ENCODE peak calls at places on chromosomes 6 and 20, in four cellular contexts. P is H9, Z is H1, U is IMR-90. L is an unnamed sample.

GRCh38 chr6:136893187-136893586 is 28.9 kb upstream of the SLC35D3 start:
- DNase-seq in P (no peak), Z (no peak), U (no peak), L (no peak)

GRCh38 chr6:55704421-55704820 is 125.4 kb upstream of the HMGCLL1 start:
- DNase-seq in P (no peak), Z (no peak), U (peak), L (peak)

GRCh38 chr6:303948-304558 is 11.8 kb downstream of the DUSP22 start:
- DNase-seq in P (peak), Z (no peak), U (no peak), L (peak)

GRCh38 chr20:1567392-1568165 is 10.1 kb upstream of the SIRPD start:
- DNase-seq in P (no peak), Z (peak), U (peak), L (peak)

GRCh38 chr6:90157441-90157840 is 139.2 kb downstream of the BACH2 start:
- DNase-seq in P (no peak), Z (no peak), U (no peak), L (no peak)

GRCh38 chr6:33319939-33320314 is 2.4 kb upstream of the ZBTB22 start:
- DNase-seq in P (no peak), Z (no peak), U (no peak), L (no peak)

GRCh38 chr6:6699741-6700367 is 111.3 kb downstream of the LY86 start:
- DNase-seq in P (peak), Z (no peak), U (peak), L (peak)

GRCh38 chr20:56995635-56996075 is 270.8 kb downstream of the BMP7 start:
- DNase-seq in P (peak), Z (peak), U (no peak), L (peak)

GRCh38 chr6:114364295-114364694 is 21.5 kb upstream of the HS3ST5 start:
- DNase-seq in P (peak), Z (no peak), U (peak), L (peak)

GRCh38 chr20:7799872-7800271 is 140.4 kb downstream of the HAO1 start:
- DNase-seq in P (no peak), Z (no peak), U (no peak), L (no peak)

GRCh38 chr6:157143885-157144795 is 179.2 kb downstream of the TMEM242 start:
- DNase-seq in P (no peak), Z (no peak), U (peak), L (peak)

GRCh38 chr20:49529470-49529869 is 38.5 kb downstream of the PTGIS start:
- DNase-seq in P (no peak), Z (no peak), U (no peak), L (no peak)

GRCh38 chr6:15335385-15335784 is 89.5 kb downstream of the JARID2 start:
- DNase-seq in P (no peak), Z (no peak), U (no peak), L (no peak)

GRCh38 chr6:76490456-76490855 is 418.0 kb upstream of the IMPG1 start:
- DNase-seq in P (no peak), Z (no peak), U (no peak), L (no peak)

GRCh38 chr6:32954212-32954745 is 1.4 kb upstream of the HLA-DMA start:
- DNase-seq in P (no peak), Z (no peak), U (no peak), L (no peak)

GRCh38 chr20:21518292-21518991 is 4.6 kb upstream of the NKX2-2 start:
- DNase-seq in P (peak), Z (no peak), U (no peak), L (no peak)

GRCh38 chr6:169328112-169328801 is 74.6 kb upstream of the THBS2 start:
- DNase-seq in P (no peak), Z (no peak), U (peak), L (no peak)

GRCh38 chr20:45363611-45364492 is 896 bp downstream of the SYS1 start:
- DNase-seq in P (peak), Z (no peak), U (no peak), L (no peak)

GRCh38 chr20:35592339-35592960 is 23.2 kb upstream of the SPAG4 start:
- DNase-seq in P (peak), Z (no peak), U (no peak), L (no peak)

GRCh38 chr6:168011291-168011690 is 13.8 kb downstream of the KIF25 start:
- DNase-seq in P (no peak), Z (no peak), U (no peak), L (no peak)

GRCh38 chr6:133609404-133610270 is 279.3 kb upstream of the TCF21 start:
- DNase-seq in P (no peak), Z (no peak), U (peak), L (no peak)

GRCh38 chr20:37777556-37777955 is 83.7 kb downstream of the CTNNBL1 start:
- DNase-seq in P (no peak), Z (no peak), U (peak), L (no peak)

GRCh38 chr6:129670634-129671033 is 39.3 kb downstream of the ARHGAP18 start:
- DNase-seq in P (no peak), Z (no peak), U (no peak), L (no peak)

GRCh38 chr20:2578430-2579192 is 42.2 kb downstream of the TMC2 start:
- DNase-seq in P (no peak), Z (no peak), U (no peak), L (peak)

GRCh38 chr6:26249709-26249958 is 115.4 kb upstream of the BTN3A2 start:
- DNase-seq in P (no peak), Z (no peak), U (no peak), L (no peak)

GRCh38 chr6:79201127-79201526 is 33.4 kb downstream of the HMGN3 start:
- DNase-seq in P (no peak), Z (no peak), U (no peak), L (no peak)

GRCh38 chr6:106648651-106649308 is 19.4 kb downstream of the QRSL1 start:
- DNase-seq in P (no peak), Z (no peak), U (no peak), L (no peak)
- H3K4ac ChIP-seq in P (no peak), Z (no peak), U (no peak), L (no peak)

GRCh38 chr20:24662286-24662685 is 192.9 kb downstream of the SYNDIG1 start:
- DNase-seq in P (no peak), Z (no peak), U (no peak), L (no peak)

GRCh38 chr20:24661255-24661654 is 191.8 kb downstream of the SYNDIG1 start:
- DNase-seq in P (no peak), Z (no peak), U (no peak), L (no peak)

GRCh38 chr20:24663496-24663895 is 194.1 kb downstream of the SYNDIG1 start:
- DNase-seq in P (no peak), Z (no peak), U (no peak), L (no peak)

GRCh38 chr20:24664266-24664986 is 195.0 kb downstream of the SYNDIG1 start:
- DNase-seq in P (no peak), Z (no peak), U (no peak), L (no peak)

GRCh38 chr20:24662756-24663399 is 193.4 kb downstream of the SYNDIG1 start:
- DNase-seq in P (no peak), Z (no peak), U (peak), L (no peak)
- H3K56ac ChIP-seq in P (no peak), Z (no peak), U (no peak), L (no peak)

DNA sequence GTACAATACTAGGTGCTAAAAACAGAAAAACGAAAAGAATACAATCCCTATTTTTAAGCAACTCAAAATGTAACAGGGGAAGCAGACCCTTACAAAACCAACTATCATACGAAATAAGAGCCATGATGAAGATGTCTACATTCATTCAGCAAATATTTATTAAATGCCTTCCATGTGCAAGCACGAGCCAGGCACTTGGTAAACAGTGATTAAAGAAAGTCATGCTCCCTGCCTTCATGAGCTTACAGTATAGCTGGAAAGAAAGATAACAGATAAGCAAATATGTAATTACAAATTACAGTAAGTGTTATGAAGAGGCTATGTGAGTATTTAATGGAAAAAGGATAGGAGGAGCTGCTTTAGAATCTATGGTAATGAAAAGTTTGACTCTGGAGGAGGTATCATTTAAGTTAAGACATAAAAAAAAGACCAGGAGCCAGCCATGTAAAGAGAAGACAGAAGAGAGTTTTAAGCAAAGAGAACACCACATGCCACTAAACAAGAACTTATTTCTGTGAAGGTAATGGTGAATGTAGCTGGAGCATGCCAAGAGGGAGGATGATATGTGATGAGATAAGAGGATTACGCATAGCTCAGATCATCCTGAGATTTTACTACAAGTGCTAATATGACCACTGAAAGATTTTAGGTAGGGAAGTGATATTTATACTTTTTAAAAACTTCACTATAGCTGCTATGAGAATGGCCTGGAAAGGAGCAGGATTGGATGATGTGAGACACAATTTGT is 19.3 kb upstream of the COX7A2 start:
- DNase-seq in P (no peak), Z (no peak), U (no peak), L (no peak)
- H3K4ac ChIP-seq in P (no peak), Z (no peak), U (no peak), L (no peak)

DNA sequence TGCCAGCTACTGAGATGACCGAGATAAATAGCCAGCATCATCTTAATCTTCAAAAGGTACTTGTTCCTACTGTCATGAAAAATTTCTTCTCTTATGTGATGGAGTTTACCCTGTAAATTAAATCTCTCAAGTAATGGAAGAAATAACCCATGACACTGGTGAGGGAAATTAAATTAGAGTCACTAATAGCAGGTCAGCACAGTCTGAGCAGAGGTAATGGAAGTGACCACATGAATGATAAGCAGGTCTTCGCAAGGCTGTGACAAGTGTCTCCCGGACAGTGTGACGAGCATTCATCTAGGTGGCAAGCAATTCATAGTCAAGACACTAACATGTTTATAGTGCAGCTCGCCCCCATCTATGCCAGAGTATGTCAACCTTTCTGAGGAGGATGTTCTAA is 249.2 kb downstream of the FRK start:
- DNase-seq in P (no peak), Z (no peak), U (no peak), L (no peak)
- H3K56ac ChIP-seq in P (no peak), Z (no peak), U (no peak), L (no peak)

GRCh38 chr6:36677059-36677749 is 1.3 kb upstream of the CDKN1A start:
- DNase-seq in P (no peak), Z (no peak), U (no peak), L (no peak)
- H3K4ac ChIP-seq in P (no peak), Z (peak), U (peak), L (peak)

DNA sequence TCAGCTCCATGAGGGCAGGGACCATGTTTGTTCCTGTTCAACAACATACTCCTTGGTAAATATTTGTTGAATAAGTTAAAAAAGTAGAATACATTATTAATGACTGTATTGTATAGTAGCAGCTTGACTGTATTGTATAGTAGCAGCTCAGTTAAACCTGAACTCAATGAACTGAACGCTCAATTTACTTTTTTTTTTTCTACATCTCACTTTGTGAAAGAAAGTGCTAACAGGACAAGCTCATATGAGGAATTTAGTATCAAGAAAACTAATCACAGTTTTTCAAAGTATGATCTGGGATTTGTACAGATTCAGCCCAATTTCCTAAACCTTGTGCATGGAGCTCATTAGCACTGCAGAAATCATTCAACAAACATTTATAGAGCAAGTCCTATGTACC is 38.8 kb upstream of the NR2E1 start:
- DNase-seq in P (no peak), Z (no peak), U (no peak), L (no peak)
- H3K56ac ChIP-seq in P (no peak), Z (no peak), U (no peak), L (no peak)

DNA sequence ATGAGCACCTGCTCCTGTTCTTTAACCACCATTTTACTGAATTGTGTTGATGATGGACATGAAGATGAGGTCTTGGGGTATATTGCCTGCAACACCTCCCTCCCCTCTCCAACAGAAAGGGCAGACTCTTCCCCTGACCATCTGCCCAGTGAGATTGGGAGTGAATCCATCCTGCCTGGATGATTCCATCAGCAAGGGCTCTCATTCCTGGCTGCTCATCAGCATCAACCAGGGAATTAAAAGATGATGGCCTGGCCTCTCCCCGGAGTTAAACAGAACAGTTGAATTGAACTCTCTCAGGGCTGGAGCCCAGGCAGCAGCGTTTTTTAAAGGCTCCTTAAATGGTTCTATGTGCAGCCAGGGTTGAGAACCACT is 14.5 kb upstream of the MRPS18A start:
- DNase-seq in P (no peak), Z (no peak), U (no peak), L (no peak)
- H3K4ac ChIP-seq in P (no peak), Z (peak), U (peak), L (no peak)

DNA sequence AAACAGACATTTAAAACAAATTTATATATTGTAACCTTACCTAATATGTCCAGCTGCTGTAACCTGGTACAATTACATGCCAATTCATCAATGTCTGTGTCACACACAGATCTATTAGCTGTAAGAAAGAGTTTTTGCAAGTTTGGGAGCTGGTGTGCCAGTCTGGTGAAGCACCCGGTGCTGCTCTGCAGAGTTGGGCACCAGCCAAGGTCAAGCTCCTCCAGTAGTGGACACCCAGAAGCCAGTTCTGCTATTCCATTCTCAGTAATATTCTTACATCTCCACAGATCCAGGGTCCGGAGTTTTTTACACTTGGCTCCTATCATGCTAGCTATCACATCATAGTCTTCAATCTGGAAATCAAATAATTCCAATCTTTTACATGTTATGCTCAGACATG is 41.0 kb downstream of the POU3F2 start:
- DNase-seq in P (no peak), Z (no peak), U (no peak), L (no peak)
- H3K56ac ChIP-seq in P (no peak), Z (peak), U (no peak), L (no peak)

DNA sequence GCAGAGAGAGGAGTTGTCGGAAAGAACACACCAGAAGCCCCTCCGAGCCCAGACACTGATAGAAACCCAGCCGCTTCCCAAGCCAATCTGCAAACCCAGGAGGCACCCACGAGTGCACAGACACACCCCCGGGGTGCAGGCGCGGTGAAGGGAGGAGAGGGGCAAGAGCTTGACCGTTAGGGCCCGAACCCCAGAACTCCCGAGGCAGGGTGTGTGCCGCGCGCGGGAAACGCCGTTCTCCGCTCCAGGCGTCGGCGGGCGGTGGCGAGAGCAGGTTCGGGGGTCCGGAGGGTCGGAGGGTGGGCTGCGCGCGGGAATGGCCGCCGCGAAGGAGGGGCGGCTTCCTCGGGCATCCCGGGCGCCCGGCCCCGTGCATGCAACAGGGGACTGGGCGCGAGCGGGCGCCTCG is 549 bp downstream of the ELOVL2 start:
- DNase-seq in P (peak), Z (no peak), U (no peak), L (peak)
- H3K4ac ChIP-seq in P (no peak), Z (no peak), U (peak), L (no peak)

L was measured in mesendoderm.